ENCODE peak calls at places on chromosomes 1 and 21, in six cellular contexts. R, I, B, F, W and P are unnamed samples.
A peak's percentile ranks its signal among the peaks of the same experiment; 100 is the strongest.

GRCh38 chr1:7052701-7053100 is 267.4 kb downstream of the CAMTA1 start:
- DNase-seq in I (no peak), R (no peak), F (no peak), W (no peak), B (no peak), P (no peak)

GRCh38 chr1:112618114-112618720 is 724 bp downstream of the ST7L start:
- DNase-seq in I (peak; percentile 25), B (no peak), F (peak; percentile 72), R (no peak), W (no peak), P (no peak)

GRCh38 chr1:175673236-175674150 is 69.9 kb downstream of the TNR start:
- DNase-seq in R (no peak), F (no peak), I (peak; percentile 42), W (no peak), B (no peak), P (peak; percentile 22)

GRCh38 chr1:43563779-43564616 is 33.3 kb downstream of the PTPRF start:
- DNase-seq in R (no peak), I (no peak), F (no peak), B (no peak), W (no peak), P (peak; percentile 97)

GRCh38 chr1:228646717-228647522 is 88.4 kb upstream of the RHOU start:
- DNase-seq in F (peak; percentile 66), I (peak; percentile 23), B (no peak), R (no peak), W (no peak), P (peak; percentile 47)

GRCh38 chr1:9996624-9997582 is at the start of gene RBP7:
- DNase-seq in I (no peak), F (no peak), R (no peak), B (peak; percentile 3), W (no peak), P (peak; percentile 56)

GRCh38 chr21:42474043-42474831 is 21.8 kb downstream of the RSPH1 start:
- DNase-seq in I (peak; percentile 74), B (peak; percentile 76), W (peak; percentile 37), F (no peak), R (no peak), P (peak; percentile 41)

GRCh38 chr1:206792939-206793607 is 20.8 kb upstream of the IL10 start:
- DNase-seq in B (no peak), I (no peak), W (no peak), F (no peak), R (no peak), P (no peak)

GRCh38 chr1:5995871-5996630 is 3.8 kb upstream of the NPHP4 start:
- DNase-seq in F (no peak), I (no peak), B (no peak), R (no peak), W (no peak), P (no peak)

GRCh38 chr21:36628096-36628495 is 70.8 kb upstream of the SIM2 start:
- DNase-seq in B (no peak), R (no peak), F (no peak), W (no peak), I (no peak), P (peak; percentile 88)

GRCh38 chr1:239778221-239778813 is 313.4 kb upstream of the FMN2 start:
- DNase-seq in B (no peak), W (no peak), I (no peak), F (no peak), R (no peak), P (no peak)

GRCh38 chr1:25737151-25737550 is 62.8 kb upstream of the SELENON start:
- DNase-seq in B (no peak), R (no peak), W (no peak), I (no peak), F (no peak), P (peak; percentile 94)